ENCODE peak calls at places on chromosomes 12 and 14, in nine cellular contexts. A is natural killer cell, Q is astrocyte of the spinal cord, L is NCI-H1105, O is HuH-7.5, D is amygdala, X is fibroblast of mammary gland, R is HFFc6, T is caudate nucleus. G is an unnamed sample.

GRCh38 chr14:68713782-68714181 is 79.1 kb downstream of the ZFP36L1 start:
- DNase-seq in X (no peak), Q (no peak), T (no peak), L (no peak), R (no peak), O (no peak), D (no peak), A (no peak), G (no peak)

GRCh38 chr14:56562883-56563282 is 16.7 kb upstream of the TMEM260 start:
- DNase-seq in R (no peak), A (no peak), T (no peak), D (no peak), X (peak), O (no peak), L (no peak), Q (no peak), G (no peak)

GRCh38 chr14:88613552-88614010 is 50.7 kb downstream of the ZC3H14 start:
- DNase-seq in L (no peak), O (peak), Q (peak), D (no peak), X (peak), A (no peak), T (no peak), R (peak), G (no peak)

GRCh38 chr14:33460119-33460518 is 490.8 kb downstream of the EGLN3 start:
- DNase-seq in T (no peak), L (no peak), X (no peak), Q (no peak), A (no peak), D (no peak), R (no peak), O (no peak), G (no peak)

GRCh38 chr12:32666018-32666417 is 13.1 kb upstream of the DNM1L start:
- DNase-seq in O (no peak), Q (no peak), T (no peak), D (no peak), R (no peak), A (no peak), X (no peak), L (no peak), G (no peak)

GRCh38 chr14:95038521-95039250 is 118.6 kb downstream of the DICER1 start:
- DNase-seq in L (no peak), R (no peak), T (no peak), A (no peak), O (no peak), D (no peak), X (no peak), Q (no peak), G (no peak)

GRCh38 chr14:103456167-103456835 is 66.3 kb downstream of the CKB start:
- DNase-seq in X (no peak), L (no peak), Q (peak), T (no peak), O (no peak), D (no peak), R (peak), A (no peak), G (no peak)

GRCh38 chr14:43896044-43896443 is 611.0 kb downstream of the FSCB start:
- DNase-seq in Q (no peak), D (no peak), X (no peak), O (no peak), T (no peak), R (no peak), A (no peak), L (no peak), G (no peak)

GRCh38 chr14:38554046-38554445 is 298.2 kb upstream of the CLEC14A start:
- DNase-seq in X (peak), Q (no peak), D (no peak), A (no peak), R (no peak), T (no peak), L (no peak), O (no peak), G (no peak)

GRCh38 chr12:87136330-87136976 is 880.3 kb upstream of the MGAT4C start:
- DNase-seq in X (peak), T (no peak), R (no peak), O (no peak), A (no peak), D (no peak), Q (peak), L (no peak), G (no peak)

GRCh38 chr12:124236651-124237050 is 58.2 kb upstream of the RFLNA start:
- DNase-seq in R (peak), A (no peak), T (no peak), X (peak), O (no peak), Q (peak), L (no peak), D (no peak), G (no peak)

GRCh38 chr14:103828315-103828967 is 18.9 kb downstream of the PPP1R13B start:
- DNase-seq in Q (no peak), A (no peak), D (no peak), T (no peak), L (no peak), O (no peak), X (peak), R (no peak), G (no peak)

GRCh38 chr14:61780125-61780524 is 17.9 kb downstream of the SNAPC1 start:
- DNase-seq in R (no peak), T (no peak), A (no peak), D (no peak), L (no peak), X (no peak), Q (no peak), O (no peak), G (no peak)

GRCh38 chr12:128903231-128903630 is 50.0 kb downstream of the GLT1D1 start:
- DNase-seq in X (no peak), T (no peak), D (no peak), L (no peak), R (no peak), A (no peak), Q (no peak), O (no peak), G (peak)

GRCh38 chr14:100531152-100531551 is 56.1 kb downstream of the BEGAIN start:
- DNase-seq in X (no peak), D (no peak), Q (no peak), T (no peak), A (peak), O (no peak), R (no peak), L (no peak), G (no peak)

GRCh38 chr14:66105819-66106218 is 380.4 kb upstream of the CCDC196 start:
- DNase-seq in A (no peak), Q (peak), R (no peak), O (no peak), L (no peak), T (no peak), D (no peak), X (peak), G (no peak)

GRCh38 chr12:33988888-33989287 is 33.4 kb upstream of the ALG10 start:
- DNase-seq in D (no peak), R (no peak), X (no peak), Q (no peak), L (no peak), O (no peak), T (no peak), A (no peak), G (peak)

GRCh38 chr12:103556890-103557667 is 30.0 kb upstream of the STAB2 start:
- DNase-seq in Q (no peak), D (no peak), O (no peak), X (peak), A (no peak), T (no peak), R (no peak), L (no peak), G (no peak)

GRCh38 chr14:68211421-68211820 is 391.8 kb downstream of the RAD51B start:
- DNase-seq in R (peak), D (no peak), O (no peak), L (no peak), T (no peak), Q (no peak), X (no peak), A (no peak), G (no peak)

GRCh38 chr14:53093206-53093605 is 59.9 kb downstream of the DDHD1 start:
- DNase-seq in A (no peak), O (no peak), D (no peak), R (no peak), L (no peak), T (no peak), X (peak), Q (peak), G (no peak)

GRCh38 chr12:44000309-44000952 is 164.6 kb downstream of the TMEM117 start:
- DNase-seq in O (peak), A (no peak), Q (peak), R (peak), T (no peak), X (peak), L (peak), D (no peak), G (peak)

GRCh38 chr12:101230547-101230946 is 20.5 kb upstream of the SLC5A8 start:
- DNase-seq in Q (peak), X (peak), T (no peak), L (no peak), A (no peak), D (no peak), R (peak), O (no peak), G (no peak)

GRCh38 chr12:133129368-133130037 is 571 bp downstream of the ZNF891 start:
- DNase-seq in O (no peak), Q (no peak), X (peak), T (no peak), D (no peak), R (peak), L (peak), A (no peak), G (no peak)

GRCh38 chr12:109993091-109993490 is 3.1 kb downstream of the GIT2 start:
- DNase-seq in T (no peak), X (no peak), D (no peak), L (no peak), R (no peak), O (no peak), A (no peak), Q (no peak), G (no peak)

GRCh38 chr14:53953002-53953827 is 3.4 kb downstream of the BMP4 start:
- DNase-seq in D (peak), T (peak), X (peak), Q (peak), O (peak), L (peak), A (no peak), R (peak), G (peak)

GRCh38 chr12:86389949-86390348 is 133.8 kb upstream of the MGAT4C start:
- DNase-seq in A (no peak), D (no peak), X (peak), Q (peak), O (no peak), L (no peak), T (no peak), R (no peak), G (no peak)

GRCh38 chr14:68190032-68190431 is 370.5 kb downstream of the RAD51B start:
- DNase-seq in L (no peak), D (no peak), R (no peak), T (no peak), A (no peak), O (no peak), Q (no peak), X (no peak), G (no peak)

GRCh38 chr14:82657186-82657675 is 1123.6 kb upstream of the SEL1L start:
- DNase-seq in T (no peak), O (no peak), A (no peak), D (no peak), R (no peak), Q (no peak), X (no peak), L (no peak), G (no peak)

GRCh38 chr14:93757185-93757584 is 31.1 kb downstream of the PRIMA1 start:
- DNase-seq in R (no peak), O (no peak), D (no peak), X (no peak), A (no peak), Q (no peak), L (no peak), T (no peak), G (no peak)

GRCh38 chr14:37859177-37859576 is 263.7 kb downstream of the TTC6 start:
- DNase-seq in T (no peak), L (no peak), Q (no peak), X (no peak), D (no peak), O (no peak), R (no peak), A (no peak), G (no peak)

GRCh38 chr12:69024907-69025306 is 91.9 kb upstream of the CPM start:
- DNase-seq in X (peak), A (no peak), Q (peak), T (no peak), L (no peak), R (peak), D (no peak), O (no peak), G (no peak)

GRCh38 chr14:99043756-99044155 is 228.2 kb downstream of the BCL11B start:
- DNase-seq in X (no peak), L (no peak), Q (no peak), O (no peak), D (no peak), T (peak), R (no peak), A (no peak), G (no peak)

GRCh38 chr12:12327802-12328201 is 22.2 kb downstream of the MANSC1 start:
- DNase-seq in D (no peak), X (peak), L (peak), T (no peak), Q (peak), A (no peak), O (peak), R (peak), G (peak)

GRCh38 chr14:22887990-22888378 is 5.0 kb downstream of the REM2 start:
- DNase-seq in T (peak), Q (no peak), D (no peak), X (no peak), O (no peak), R (no peak), A (no peak), L (no peak), G (no peak)

GRCh38 chr12:51378749-51379148 is 12.5 kb downstream of the GALNT6 start:
- DNase-seq in L (no peak), O (no peak), R (no peak), T (no peak), D (no peak), Q (no peak), X (no peak), A (no peak), G (no peak)

GRCh38 chr12:89347325-89347829 is 4.9 kb downstream of the DUSP6 start:
- DNase-seq in T (no peak), X (no peak), D (no peak), O (no peak), R (no peak), A (no peak), Q (no peak), L (no peak), G (no peak)

GRCh38 chr14:68622856-68623255 is 170.0 kb downstream of the ZFP36L1 start:
- DNase-seq in X (no peak), R (no peak), L (no peak), D (no peak), A (no peak), O (no peak), T (no peak), Q (no peak), G (no peak)

G was measured in neural progenitor cell.